ENCODE peak calls at places on chromosomes 7 and 10, in four cellular contexts. N is activated T-helper 9 cell treated with anti-CD3 and anti-CD28 coated beads, Interleukin-2, amount 50 U/mL, for 16 hours; B is GM12865; E is Calu3. J is an unnamed sample.

GRCh38 chr10:97279121-97279815 is 13.2 kb downstream of the ARHGAP19 start:
- DNase-seq in N (no peak), B (no peak), E (no peak), J (no peak)

GRCh38 chr7:68070992-68071391 is 1074.4 kb downstream of the TYW1 start:
- DNase-seq in N (no peak), B (no peak), E (no peak), J (no peak)

GRCh38 chr7:70459546-70459945 is 672.4 kb upstream of the GALNT17 start:
- DNase-seq in N (no peak), B (no peak), E (no peak), J (no peak)

GRCh38 chr10:124248056-124248455 is 154.7 kb upstream of the CHST15 start:
- DNase-seq in N (no peak), B (no peak), E (no peak), J (no peak)

GRCh38 chr7:30997316-30997715 is 33.6 kb downstream of the GHRHR start:
- DNase-seq in N (no peak), B (no peak), E (no peak), J (no peak)

GRCh38 chr10:14879055-14879800 is 562 bp downstream of the SUV39H2 start:
- DNase-seq in N (peak; percentile 8), B (peak; percentile 44), E (peak; percentile 5), J (peak; percentile 20)

GRCh38 chr7:139771001-139771956 is 6.5 kb downstream of the HIPK2 start:
- DNase-seq in N (no peak), B (peak; percentile 37), E (peak; percentile 28), J (no peak)

GRCh38 chr7:2209146-2209960 is 23.4 kb downstream of the MAD1L1 start:
- DNase-seq in N (no peak), B (peak; percentile 79), E (peak; percentile 75), J (peak; percentile 23)

GRCh38 chr7:2237109-2237602 is 4.4 kb upstream of the MAD1L1 start:
- DNase-seq in N (no peak), B (peak; percentile 97), E (no peak), J (no peak)

GRCh38 chr10:71694567-71694968 is 25.0 kb downstream of the C10orf105 start:
- DNase-seq in N (no peak), B (peak; percentile 92), E (no peak), J (peak; percentile 37)

GRCh38 chr10:6458814-6459213 is 121.3 kb downstream of the PRKCQ start:
- DNase-seq in N (no peak), B (no peak), E (no peak), J (no peak)

GRCh38 chr7:8014399-8014798 is 45.8 kb downstream of the GLCCI1 start:
- DNase-seq in N (no peak), B (no peak), E (no peak), J (no peak)

GRCh38 chr7:135510603-135511183 is 791 bp upstream of the CNOT4 start:
- DNase-seq in N (no peak), B (peak; percentile 9), E (no peak), J (no peak)

GRCh38 chr10:57898231-57898630 is 369.5 kb downstream of the IPMK start:
- DNase-seq in N (no peak), B (no peak), E (peak; percentile 86), J (peak; percentile 82)

GRCh38 chr7:143104759-143105158 is 27.1 kb upstream of the PIP start:
- DNase-seq in N (no peak), B (no peak), E (no peak), J (no peak)

GRCh38 chr7:122038904-122039303 is 105.1 kb downstream of the AASS start:
- DNase-seq in N (no peak), B (no peak), E (no peak), J (no peak)

GRCh38 chr7:55246181-55246580 is 119.0 kb upstream of the LANCL2 start:
- DNase-seq in N (no peak), B (no peak), E (no peak), J (no peak)

GRCh38 chr7:19442016-19442785 is 266.6 kb downstream of the POLR1F start:
- DNase-seq in N (no peak), B (peak; percentile 25), E (peak; percentile 42), J (no peak)

GRCh38 chr10:37713132-37713501 is 144.3 kb downstream of the ZNF248 start:
- DNase-seq in N (no peak), B (no peak), E (no peak), J (no peak)

GRCh38 chr10:100658269-100658668 is 87.1 kb upstream of the PAX2 start:
- DNase-seq in N (no peak), B (no peak), E (no peak), J (no peak)

J was measured in small intestine.